ENCODE peak calls at places on chromosomes 11 and 22, in six cellular contexts. I is lower leg skin, C is NCI-H1417, G is activated T-cell treated with anti-CD3 and anti-CD28 coated beads for 1 hour, B is mucosa of gallbladder, D is GM23248. Y is an unnamed sample.

GRCh38 chr11:118488480-118489109 is 38.7 kb upstream of the TTC36 start:
- DNase-seq in C (peak; percentile 88), B (peak; percentile 48), G (peak; percentile 76), D (peak; percentile 84), I (no peak), Y (peak; percentile 38)

GRCh38 chr11:14119357-14119756 is 156.8 kb downstream of the SPON1 start:
- DNase-seq in G (no peak), D (peak; percentile 25), C (no peak), B (no peak), I (no peak), Y (no peak)

GRCh38 chr11:73466643-73467042 is 90.4 kb downstream of the RELT start:
- DNase-seq in G (no peak), I (no peak), B (no peak), C (no peak), D (no peak), Y (no peak)

GRCh38 chr11:85930879-85931366 is 75.7 kb downstream of the CCDC83 start:
- DNase-seq in C (peak; percentile 97), D (no peak), G (no peak), B (peak; percentile 58), I (no peak), Y (peak; percentile 72)

GRCh38 chr11:59706518-59707285 is 6.9 kb downstream of the OR10V1 start:
- DNase-seq in G (no peak), D (peak; percentile 68), I (no peak), C (no peak), B (no peak), Y (no peak)

GRCh38 chr11:83549984-83550667 is 264.0 kb upstream of the CCDC90B start:
- DNase-seq in D (no peak), C (no peak), G (no peak), B (no peak), I (no peak), Y (no peak)

GRCh38 chr11:131918663-131919062 is 548.2 kb downstream of the NTM start:
- DNase-seq in D (no peak), C (no peak), I (no peak), G (no peak), B (no peak), Y (no peak)

GRCh38 chr11:6812391-6813005 is 13.0 kb upstream of the OR6A2 start:
- DNase-seq in G (no peak), B (no peak), I (no peak), C (peak; percentile 65), D (peak; percentile 54), Y (peak; percentile 35)

GRCh38 chr11:126348806-126349582 is 6.5 kb upstream of the ST3GAL4 start:
- DNase-seq in D (peak; percentile 81), B (no peak), I (no peak), G (no peak), C (peak; percentile 20), Y (no peak)

GRCh38 chr22:41544671-41545476 is 604 bp upstream of the POLR3H start:
- DNase-seq in I (no peak), C (no peak), D (peak; percentile 41), B (no peak), G (no peak), Y (no peak)

GRCh38 chr22:50190182-50190951 is 4.7 kb downstream of the TRABD start:
- DNase-seq in C (peak; percentile 37), B (peak; percentile 76), D (peak; percentile 70), I (peak; percentile 95), G (peak; percentile 67), Y (no peak)

GRCh38 chr11:57566035-57566504 is 1.4 kb downstream of the UBE2L6 start:
- DNase-seq in G (no peak), I (no peak), C (peak; percentile 26), D (peak; percentile 73), B (peak; percentile 30), Y (no peak)

Y was measured in NCI-H748 treated with DMSO at 0.1 percent for 48 hours.